ENCODE peak calls at places on chromosome 9, in ten cellular contexts. Z is stimulated activated CD8-positive, alpha-beta memory T cell treated with anti-CD3 and anti-CD28 coated beads, Interleukin-7, amount 100 ng/mL, for 48 hours; E is kidney glomerular epithelial cell; L is GM23248; T is aorta; F is HEK293T; J is smooth muscle cell of the brain vasculature; R is fibroblast of the conjunctiva; A is dorsolateral prefrontal cortex; C is lower lobe of right lung. S is an unnamed sample.

GRCh38 chr9:136519263-136520052 is 26.4 kb downstream of the NOTCH1 start:
- DNase-seq in Z (no peak), E (no peak), L (no peak), T (no peak), F (no peak), J (no peak), R (no peak), A (no peak), C (no peak), S (no peak)

GRCh38 chr9:97397220-97397619 is 14.7 kb upstream of the TDRD7 start:
- DNase-seq in Z (no peak), E (no peak), L (peak; percentile 76), T (no peak), F (no peak), J (no peak), R (no peak), A (no peak), C (no peak), S (no peak)

GRCh38 chr9:101333490-101333889 is 51.3 kb downstream of the BAAT start:
- DNase-seq in Z (no peak), E (no peak), L (no peak), T (no peak), F (no peak), J (no peak), R (no peak), A (no peak), C (no peak), S (no peak)

GRCh38 chr9:121776739-121777637 is 125.6 kb downstream of the DAB2IP start:
- DNase-seq in Z (no peak), E (no peak), L (no peak), T (no peak), F (no peak), J (no peak), R (no peak), A (no peak), C (no peak), S (no peak)

GRCh38 chr9:21801683-21802417 is 586 bp upstream of the MTAP start:
- DNase-seq in Z (no peak), E (peak; percentile 92), L (peak; percentile 94), T (peak; percentile 83), F (peak; percentile 76), J (peak; percentile 52), R (peak; percentile 46), A (peak; percentile 74), C (peak; percentile 85), S (peak; percentile 68)

GRCh38 chr9:96031366-96031824 is 155.9 kb downstream of the ERCC6L2 start:
- DNase-seq in Z (no peak), E (no peak), L (no peak), T (peak; percentile 82), F (no peak), J (peak; percentile 29), R (peak; percentile 49), A (no peak), C (no peak), S (no peak)

GRCh38 chr9:85041737-85042136 is 372.2 kb downstream of the NTRK2 start:
- DNase-seq in Z (no peak), E (no peak), L (no peak), T (no peak), F (no peak), J (no peak), R (no peak), A (no peak), C (no peak), S (no peak)

GRCh38 chr9:127734247-127734746 is 797 bp downstream of the TOR2A start:
- DNase-seq in Z (no peak), E (no peak), L (no peak), T (no peak), F (no peak), J (no peak), R (no peak), A (no peak), C (no peak), S (no peak)

GRCh38 chr9:80376180-80376579 is 804.4 kb downstream of the TLE4 start:
- DNase-seq in Z (no peak), E (peak; percentile 9), L (no peak), T (no peak), F (no peak), J (no peak), R (no peak), A (no peak), C (no peak), S (no peak)

GRCh38 chr9:110918316-110919054 is 119.8 kb downstream of the LPAR1 start:
- DNase-seq in Z (no peak), E (no peak), L (peak; percentile 73), T (no peak), F (no peak), J (no peak), R (peak; percentile 94), A (no peak), C (no peak), S (no peak)

GRCh38 chr9:92140074-92140753 is 25.0 kb upstream of the SPTLC1 start:
- DNase-seq in Z (peak; percentile 33), E (peak; percentile 48), L (peak; percentile 81), T (peak; percentile 86), F (peak; percentile 82), J (no peak), R (peak; percentile 62), A (peak; percentile 75), C (peak; percentile 88), S (peak; percentile 92)

GRCh38 chr9:5562806-5563416 is 52.6 kb downstream of the PDCD1LG2 start:
- DNase-seq in Z (no peak), E (no peak), L (peak; percentile 32), T (no peak), F (no peak), J (no peak), R (no peak), A (no peak), C (no peak), S (no peak)

GRCh38 chr9:93650448-93650847 is 74.1 kb downstream of the PHF2 start:
- DNase-seq in Z (no peak), E (no peak), L (no peak), T (peak; percentile 42), F (no peak), J (no peak), R (no peak), A (peak; percentile 41), C (peak; percentile 39), S (no peak)

GRCh38 chr9:118961857-118962256 is 407.4 kb downstream of the BRINP1 start:
- DNase-seq in Z (no peak), E (peak; percentile 99), L (peak; percentile 91), T (no peak), F (no peak), J (no peak), R (no peak), A (no peak), C (no peak), S (no peak)

GRCh38 chr9:137305060-137305787 is 3.2 kb upstream of the NRARP start:
- DNase-seq in Z (peak; percentile 49), E (no peak), L (peak; percentile 68), T (peak; percentile 75), F (no peak), J (no peak), R (no peak), A (peak; percentile 82), C (peak; percentile 75), S (peak; percentile 90)

GRCh38 chr9:108746864-108747263 is 108.9 kb downstream of the ACTL7B start:
- DNase-seq in Z (no peak), E (no peak), L (peak; percentile 50), T (no peak), F (no peak), J (no peak), R (peak; percentile 33), A (no peak), C (no peak), S (no peak)

GRCh38 chr9:96603305-96604004 is 16.2 kb downstream of the CDC14B start:
- DNase-seq in Z (no peak), E (no peak), L (peak; percentile 52), T (no peak), F (no peak), J (no peak), R (no peak), A (no peak), C (no peak), S (no peak)

GRCh38 chr9:32954642-32955041 is 46.8 kb downstream of the APTX start:
- DNase-seq in Z (no peak), E (no peak), L (peak; percentile 79), T (no peak), F (no peak), J (no peak), R (peak; percentile 36), A (no peak), C (no peak), S (no peak)

S was measured in nephron progenitor cell.